ENCODE peak calls at places on chromosome 20, in five cellular contexts. Z is lower lobe of right lung, X is AG04450, N is GM23248, R is lung. G is an unnamed sample.

GRCh38 chr20:59812286-59813125 is 120.9 kb downstream of the SYCP2 start:
- DNase-seq in R (peak; percentile 22), N (no peak), X (no peak), Z (no peak), G (peak; percentile 16)

GRCh38 chr20:53660947-53661381 is 67.3 kb upstream of the ZNF217 start:
- DNase-seq in N (peak; percentile 41), R (no peak), X (no peak), Z (no peak), G (no peak)

GRCh38 chr20:39225978-39226377 is 263.8 kb downstream of the DHX35 start:
- DNase-seq in X (no peak), Z (no peak), N (no peak), R (no peak), G (no peak)

GRCh38 chr20:53622247-53623114 is 28.8 kb upstream of the ZNF217 start:
- DNase-seq in N (no peak), X (no peak), Z (no peak), R (no peak), G (no peak)

GRCh38 chr20:46350201-46350985 is 42.1 kb upstream of the CDH22 start:
- DNase-seq in X (peak; percentile 65), Z (no peak), R (no peak), N (peak; percentile 89), G (no peak)

GRCh38 chr20:47262365-47263013 is 94.0 kb downstream of the ZMYND8 start:
- DNase-seq in X (no peak), N (no peak), R (no peak), Z (no peak), G (no peak)

GRCh38 chr20:2688041-2688591 is 4.5 kb upstream of the EBF4 start:
- DNase-seq in R (peak; percentile 42), N (peak; percentile 59), Z (peak; percentile 71), X (no peak), G (no peak)

GRCh38 chr20:62603021-62603906 is 39.0 kb upstream of the SLCO4A1 start:
- DNase-seq in N (peak; percentile 51), Z (peak; percentile 88), R (peak; percentile 74), X (no peak), G (peak; percentile 73)

GRCh38 chr20:25035924-25036323 is 22.0 kb downstream of the ACSS1 start:
- DNase-seq in X (no peak), N (no peak), Z (no peak), R (no peak), G (no peak)

GRCh38 chr20:8018928-8019177 is 708 bp downstream of the TMX4 start:
- DNase-seq in Z (no peak), R (no peak), N (no peak), X (no peak), G (no peak)

GRCh38 chr20:30175681-30176080 is 1081.8 kb upstream of the DEFB115 start:
- DNase-seq in Z (no peak), R (no peak), N (no peak), X (no peak), G (no peak)

GRCh38 chr20:6045566-6045965 is 8.3 kb downstream of the LRRN4 start:
- DNase-seq in Z (no peak), X (peak; percentile 26), N (peak; percentile 46), R (no peak), G (no peak)

GRCh38 chr20:47620808-47621805 is 119.4 kb downstream of the NCOA3 start:
- DNase-seq in X (peak; percentile 37), N (peak; percentile 82), Z (no peak), R (no peak), G (no peak)

GRCh38 chr20:20138301-20139064 is 86.2 kb downstream of the CFAP61 start:
- DNase-seq in Z (no peak), X (no peak), R (no peak), N (no peak), G (no peak)

GRCh38 chr20:31695849-31696804 is 26.5 kb downstream of the BCL2L1 start:
- DNase-seq in N (peak; percentile 76), X (no peak), Z (peak; percentile 56), R (peak; percentile 59), G (peak; percentile 89)

GRCh38 chr20:20009784-20010253 is 7.3 kb upstream of the NAA20 start:
- DNase-seq in Z (no peak), X (no peak), R (no peak), N (peak; percentile 26), G (no peak)

GRCh38 chr20:40826699-40827098 is 137.7 kb upstream of the MAFB start:
- DNase-seq in X (no peak), R (no peak), Z (no peak), N (no peak), G (no peak)

GRCh38 chr20:57918546-57918945 is 208.7 kb upstream of the PMEPA1 start:
- DNase-seq in Z (no peak), N (no peak), X (no peak), R (no peak), G (no peak)

GRCh38 chr20:17466641-17467040 is 64.5 kb downstream of the BFSP1 start:
- DNase-seq in N (no peak), Z (no peak), X (no peak), R (no peak), G (no peak)

DNA sequence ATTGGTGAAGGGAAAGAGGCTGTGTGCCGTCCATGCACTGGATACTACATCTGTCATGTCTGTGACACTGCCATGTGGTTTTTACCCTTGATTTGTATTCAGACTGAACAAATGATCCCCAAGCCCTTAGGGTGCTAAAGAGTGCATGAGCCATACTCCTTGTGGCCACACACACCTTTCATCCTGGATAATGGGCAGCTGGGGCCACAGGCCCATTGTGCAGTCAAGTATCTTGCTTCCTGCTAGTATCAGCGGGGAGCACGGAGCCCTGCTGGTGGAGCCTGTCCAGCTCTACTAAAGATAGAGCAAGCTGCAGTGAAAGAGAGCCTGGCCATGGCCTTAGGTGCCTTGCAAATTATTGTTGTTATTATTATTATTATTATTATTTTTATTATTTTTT is 75.1 kb downstream of the SLX4IP start:
- DNase-seq in Z (no peak), R (no peak), X (no peak), N (no peak), G (no peak)
- H3K27ac ChIP-seq in Z (no peak overlapping the region), R (no peak overlapping the region), X (no peak overlapping the region), N (no peak overlapping the region), G (peak overlapping the region; percentile 75)

GRCh38 chr20:15603978-15604377 is 969.3 kb downstream of the KIF16B start:
- DNase-seq in X (no peak), Z (no peak), R (no peak), N (no peak), G (no peak)
- H3K27ac ChIP-seq in X (no peak overlapping the region), Z (no peak overlapping the region), R (no peak overlapping the region), N (no peak overlapping the region), G (no peak overlapping the region)

GRCh38 chr20:51021067-51022025 is 1.6 kb downstream of the KCNG1 start:
- DNase-seq in N (no peak), X (no peak), R (no peak), Z (no peak), G (no peak)
- H3K27ac ChIP-seq in N (no peak overlapping the region), X (peak overlapping the region; percentile 11), R (no peak overlapping the region), Z (no peak overlapping the region), G (no peak overlapping the region)

GRCh38 chr20:63734111-63734945 is 2.1 kb upstream of the LIME1 start:
- DNase-seq in N (no peak), X (no peak), Z (no peak), R (no peak), G (no peak)

GRCh38 chr20:63731410-63731809 is 5.1 kb upstream of the LIME1 start:
- DNase-seq in X (no peak), N (no peak), R (no peak), Z (no peak), G (no peak)

GRCh38 chr20:63733579-63734081 is 2.8 kb upstream of the LIME1 start:
- DNase-seq in N (no peak), X (no peak), Z (no peak), R (no peak), G (no peak)

GRCh38 chr20:63733117-63733516 is 3.3 kb upstream of the LIME1 start:
- DNase-seq in Z (no peak), X (no peak), R (no peak), N (no peak), G (no peak)

GRCh38 chr20:63732118-63733095 is 4.1 kb upstream of the LIME1 start:
- DNase-seq in R (no peak), Z (no peak), X (no peak), N (no peak), G (no peak)
- H3K27ac ChIP-seq in R (no peak overlapping the region), Z (no peak overlapping the region), X (no peak overlapping the region), N (no peak overlapping the region), G (no peak overlapping the region)

GRCh38 chr20:43916875-43917371 is 2.3 kb downstream of the TOX2 start:
- DNase-seq in Z (no peak), N (peak; percentile 37), X (no peak), R (no peak), G (no peak)
- H3K27ac ChIP-seq in Z (peak overlapping the region; percentile 73), N (no peak overlapping the region), X (peak overlapping the region; percentile 21), R (no peak overlapping the region), G (no peak overlapping the region)

GRCh38 chr20:4441871-4442270 is 279.8 kb upstream of the PRND start:
- DNase-seq in R (no peak), Z (no peak), X (no peak), N (no peak), G (no peak)
- H3K27ac ChIP-seq in R (no peak overlapping the region), Z (no peak overlapping the region), X (no peak overlapping the region), N (no peak overlapping the region), G (no peak overlapping the region)

DNA sequence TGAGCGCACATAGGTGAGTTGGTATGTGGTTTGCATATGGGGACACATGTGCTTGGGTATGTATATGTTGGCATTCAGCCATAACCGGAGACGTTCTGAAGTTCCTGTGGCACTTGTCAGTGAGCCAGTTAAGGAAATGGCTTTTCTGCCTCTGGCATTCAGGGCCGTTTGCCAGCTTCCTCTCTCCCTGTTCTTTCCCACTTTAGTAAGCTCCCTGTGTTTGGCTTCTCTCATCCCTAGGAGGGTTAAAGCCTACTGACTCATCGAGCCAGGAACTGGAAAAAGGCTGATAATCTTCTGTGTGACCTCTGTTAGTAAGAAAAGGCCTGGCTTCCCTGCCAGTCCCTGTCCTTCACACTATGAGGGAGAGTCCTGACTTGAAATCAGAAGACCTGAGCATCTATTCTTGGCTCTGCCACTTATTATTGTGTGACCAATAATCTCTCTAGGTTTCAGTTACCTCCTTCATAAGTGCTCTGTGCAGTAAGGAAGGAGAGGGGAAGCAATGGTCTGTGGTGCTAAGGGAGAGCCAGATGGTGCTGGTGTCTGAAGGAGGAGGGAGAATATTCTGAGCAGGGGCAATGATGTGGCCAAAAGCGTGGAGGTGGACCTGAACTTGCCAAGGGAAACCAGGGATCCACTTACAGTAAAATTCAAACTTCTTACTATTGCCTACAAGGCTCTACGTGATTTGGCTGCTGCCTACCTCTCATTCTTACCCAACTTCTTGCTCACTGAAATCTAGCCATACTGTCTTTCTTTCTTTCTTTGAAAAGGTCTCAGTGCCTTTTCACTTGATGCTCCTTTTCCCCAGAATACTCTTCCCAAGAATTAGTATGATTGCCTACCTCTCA is 31.4 kb downstream of the ACSS2 start:
- DNase-seq in N (peak; percentile 89), R (peak; percentile 73), X (peak; percentile 61), Z (no peak), G (peak; percentile 74)
- H3K27ac ChIP-seq in N (peak overlapping the region; percentile 63), R (peak overlapping the region; percentile 78), X (peak overlapping the region; percentile 50), Z (peak overlapping the region; percentile 27), G (peak overlapping the region; percentile 91)

DNA sequence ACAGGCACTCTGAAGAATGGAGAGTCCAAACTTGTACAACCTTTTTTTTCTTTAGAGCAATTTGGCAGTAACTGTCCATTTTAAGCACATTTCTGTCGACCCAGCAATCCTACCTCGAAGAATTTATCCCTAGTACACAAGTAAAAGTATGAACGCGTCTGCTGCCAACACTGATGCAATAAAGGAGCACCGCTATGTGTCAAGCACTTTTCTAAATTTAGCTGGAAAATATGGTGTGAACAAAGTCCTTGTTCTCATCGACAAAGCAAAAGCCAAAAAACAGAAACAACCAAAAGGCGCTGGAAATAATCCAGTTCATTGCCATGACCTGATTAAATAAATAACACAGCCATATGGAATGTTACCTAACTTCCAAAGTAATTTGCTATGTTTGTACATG is 1.1 kb downstream of the DPM1 start:
- DNase-seq in R (no peak), X (no peak), N (peak; percentile 78), Z (no peak), G (no peak)
- H3K27ac ChIP-seq in R (peak overlapping the region; percentile 54), X (no peak overlapping the region), N (peak overlapping the region; percentile 92), Z (peak overlapping the region; percentile 90), G (no peak overlapping the region)